ENCODE peak calls at places on chromosomes 16 and 17, in seven cellular contexts. P, J, B, V, T, N and X are unnamed samples.

GRCh38 chr16:68386628-68387027 is 61.7 kb downstream of the SMPD3 start:
- DNase-seq in P (peak), J (no peak), B (no peak), V (no peak), T (no peak), N (no peak), X (no peak)

GRCh38 chr17:80101160-80101945 is at the start of gene GAA:
- DNase-seq in P (peak), J (peak), B (no peak), V (peak), T (peak), N (peak), X (peak)

GRCh38 chr16:47644166-47644565 is 183.0 kb downstream of the PHKB start:
- DNase-seq in P (no peak), J (no peak), B (no peak), V (peak), T (no peak), N (no peak), X (no peak)

GRCh38 chr16:14338236-14338635 is 267.1 kb downstream of the MRTFB start:
- DNase-seq in P (no peak), J (no peak), B (no peak), V (no peak), T (no peak), N (no peak), X (no peak)

GRCh38 chr17:45040459-45040858 is 11.0 kb downstream of the DCAKD start:
- DNase-seq in P (no peak), J (no peak), B (no peak), V (no peak), T (no peak), N (no peak), X (no peak)

GRCh38 chr16:89410794-89411309 is 79.5 kb downstream of the ANKRD11 start:
- DNase-seq in P (peak), J (no peak), B (no peak), V (peak), T (peak), N (no peak), X (no peak)

GRCh38 chr17:77366558-77367245 is 225.9 kb downstream of the SEC14L1 start:
- DNase-seq in P (peak), J (no peak), B (no peak), V (no peak), T (peak), N (no peak), X (no peak)

GRCh38 chr17:2837147-2837561 is 40.9 kb downstream of the RAP1GAP2 start:
- DNase-seq in P (no peak), J (peak), B (no peak), V (no peak), T (no peak), N (no peak), X (peak)

GRCh38 chr16:81401035-81401950 is 43.3 kb upstream of the CMIP start:
- DNase-seq in P (no peak), J (no peak), B (no peak), V (peak), T (no peak), N (no peak), X (no peak)

GRCh38 chr17:68054296-68054900 is 18.9 kb downstream of the KPNA2 start:
- DNase-seq in P (no peak), J (no peak), B (no peak), V (peak), T (no peak), N (no peak), X (no peak)

GRCh38 chr16:66776457-66776856 is 24.9 kb downstream of the TERB1 start:
- DNase-seq in P (no peak), J (no peak), B (no peak), V (no peak), T (no peak), N (no peak), X (no peak)

GRCh38 chr17:82432017-82432416 is 13.6 kb upstream of the OGFOD3 start:
- DNase-seq in P (peak), J (no peak), B (no peak), V (no peak), T (no peak), N (no peak), X (no peak)

GRCh38 chr17:41625602-41626001 is 1.2 kb upstream of the KRT17 start:
- DNase-seq in P (peak), J (no peak), B (no peak), V (no peak), T (no peak), N (no peak), X (no peak)

GRCh38 chr16:3029499-3030127 is 5.8 kb downstream of the THOC6 start:
- DNase-seq in P (peak), J (no peak), B (no peak), V (peak), T (no peak), N (no peak), X (peak)

GRCh38 chr17:43169561-43170139 is 1.4 kb upstream of the NBR1 start:
- DNase-seq in P (peak), J (no peak), B (no peak), V (no peak), T (peak), N (no peak), X (no peak)